ENCODE peak calls at places on chromosomes 3 and 15, in ten cellular contexts. One of them, this sample, is unnamed. For H3K36me3, the result is how much of the 10 kb centered on the place peaks cover.

GRCh38 chr3:43768594-43768993 is 77.9 kb downstream of the ABHD5 start:
- DNase-seq in heart left ventricle: no peak
- DNase-seq in bronchial epithelial cell: peak
- DNase-seq in A673: no peak
- DNase-seq in esophagus muscularis mucosa: no peak
- DNase-seq in stomach: no peak
- DNase-seq in sigmoid colon: peak
- DNase-seq in lower lobe of right lung: peak
- DNase-seq in kidney epithelial cell: no peak
- DNase-seq in IMR-90: peak
- DNase-seq in this sample: peak

GRCh38 chr3:98964784-98965183 is 63.3 kb upstream of the DCBLD2 start:
- DNase-seq in heart left ventricle: no peak
- DNase-seq in bronchial epithelial cell: no peak
- DNase-seq in A673: no peak
- DNase-seq in esophagus muscularis mucosa: no peak
- DNase-seq in stomach: no peak
- DNase-seq in sigmoid colon: no peak
- DNase-seq in lower lobe of right lung: no peak
- DNase-seq in kidney epithelial cell: no peak
- DNase-seq in IMR-90: no peak
- DNase-seq in this sample: no peak

GRCh38 chr3:105746226-105746996 is 122.4 kb downstream of the CBLB start:
- DNase-seq in heart left ventricle: no peak
- DNase-seq in bronchial epithelial cell: no peak
- DNase-seq in A673: no peak
- DNase-seq in esophagus muscularis mucosa: no peak
- DNase-seq in stomach: no peak
- DNase-seq in sigmoid colon: no peak
- DNase-seq in lower lobe of right lung: no peak
- DNase-seq in kidney epithelial cell: no peak
- DNase-seq in IMR-90: no peak
- DNase-seq in this sample: no peak

GRCh38 chr3:159583662-159584061 is 405.0 kb upstream of the IL12A start:
- DNase-seq in heart left ventricle: no peak
- DNase-seq in bronchial epithelial cell: no peak
- DNase-seq in A673: no peak
- DNase-seq in esophagus muscularis mucosa: no peak
- DNase-seq in stomach: no peak
- DNase-seq in sigmoid colon: no peak
- DNase-seq in lower lobe of right lung: no peak
- DNase-seq in kidney epithelial cell: no peak
- DNase-seq in IMR-90: no peak
- DNase-seq in this sample: no peak

GRCh38 chr3:169041677-169042171 is 621.8 kb downstream of the MECOM start:
- DNase-seq in heart left ventricle: no peak
- DNase-seq in bronchial epithelial cell: peak
- DNase-seq in A673: peak
- DNase-seq in esophagus muscularis mucosa: no peak
- DNase-seq in stomach: no peak
- DNase-seq in sigmoid colon: no peak
- DNase-seq in lower lobe of right lung: no peak
- DNase-seq in kidney epithelial cell: peak
- DNase-seq in IMR-90: peak
- DNase-seq in this sample: no peak

GRCh38 chr3:150412599-150413069 is 4.5 kb downstream of the TSC22D2 start:
- DNase-seq in heart left ventricle: no peak
- DNase-seq in bronchial epithelial cell: peak
- DNase-seq in A673: no peak
- DNase-seq in esophagus muscularis mucosa: no peak
- DNase-seq in stomach: no peak
- DNase-seq in sigmoid colon: no peak
- DNase-seq in lower lobe of right lung: no peak
- DNase-seq in kidney epithelial cell: no peak
- DNase-seq in IMR-90: peak
- DNase-seq in this sample: no peak

GRCh38 chr15:45205192-45205591 is 17.4 kb upstream of the SHF start:
- DNase-seq in heart left ventricle: no peak
- DNase-seq in bronchial epithelial cell: peak
- DNase-seq in A673: peak
- DNase-seq in esophagus muscularis mucosa: no peak
- DNase-seq in stomach: peak
- DNase-seq in sigmoid colon: no peak
- DNase-seq in lower lobe of right lung: no peak
- DNase-seq in kidney epithelial cell: no peak
- DNase-seq in IMR-90: peak
- DNase-seq in this sample: no peak

GRCh38 chr3:104750581-104750980 is 616.1 kb upstream of the ALCAM start:
- DNase-seq in heart left ventricle: no peak
- DNase-seq in bronchial epithelial cell: no peak
- DNase-seq in A673: no peak
- DNase-seq in esophagus muscularis mucosa: no peak
- DNase-seq in stomach: no peak
- DNase-seq in sigmoid colon: no peak
- DNase-seq in lower lobe of right lung: no peak
- DNase-seq in kidney epithelial cell: no peak
- DNase-seq in IMR-90: no peak
- DNase-seq in this sample: no peak

GRCh38 chr15:52184721-52185120 is 6.5 kb downstream of the GNB5 start:
- DNase-seq in heart left ventricle: no peak
- DNase-seq in bronchial epithelial cell: no peak
- DNase-seq in A673: no peak
- DNase-seq in esophagus muscularis mucosa: peak
- DNase-seq in stomach: no peak
- DNase-seq in sigmoid colon: no peak
- DNase-seq in lower lobe of right lung: no peak
- DNase-seq in kidney epithelial cell: no peak
- DNase-seq in IMR-90: no peak
- DNase-seq in this sample: no peak

GRCh38 chr3:169662215-169663070 is 1.1 kb downstream of the MECOM start:
- DNase-seq in heart left ventricle: peak
- DNase-seq in bronchial epithelial cell: peak
- DNase-seq in A673: peak
- DNase-seq in esophagus muscularis mucosa: no peak
- DNase-seq in stomach: peak
- DNase-seq in sigmoid colon: no peak
- DNase-seq in lower lobe of right lung: peak
- DNase-seq in kidney epithelial cell: no peak
- DNase-seq in IMR-90: peak
- DNase-seq in this sample: peak

GRCh38 chr15:79195802-79196201 is 86.7 kb upstream of the ANKRD34C start:
- DNase-seq in heart left ventricle: no peak
- DNase-seq in bronchial epithelial cell: no peak
- DNase-seq in A673: no peak
- DNase-seq in esophagus muscularis mucosa: no peak
- DNase-seq in stomach: no peak
- DNase-seq in sigmoid colon: no peak
- DNase-seq in lower lobe of right lung: no peak
- DNase-seq in kidney epithelial cell: no peak
- DNase-seq in IMR-90: no peak
- DNase-seq in this sample: no peak
- TF ChIP-seq CTCF in heart left ventricle: no peak
- TF ChIP-seq CTCF in bronchial epithelial cell: peak
- TF ChIP-seq CTCF in A673: no peak
- TF ChIP-seq CTCF in esophagus muscularis mucosa: no peak
- TF ChIP-seq CTCF in stomach: no peak
- TF ChIP-seq CTCF in sigmoid colon: no peak
- TF ChIP-seq CTCF in lower lobe of right lung: no peak
- TF ChIP-seq CTCF in kidney epithelial cell: no peak
- TF ChIP-seq CTCF in IMR-90: no peak
- TF ChIP-seq CTCF in this sample: no peak

GRCh38 chr3:16410659-16411058 is 102.8 kb downstream of the RFTN1 start:
- DNase-seq in heart left ventricle: no peak
- DNase-seq in bronchial epithelial cell: no peak
- DNase-seq in A673: no peak
- DNase-seq in esophagus muscularis mucosa: no peak
- DNase-seq in stomach: no peak
- DNase-seq in sigmoid colon: no peak
- DNase-seq in lower lobe of right lung: no peak
- DNase-seq in kidney epithelial cell: no peak
- DNase-seq in IMR-90: no peak
- DNase-seq in this sample: no peak
- H3K4me3 ChIP-seq in heart left ventricle: no peak
- H3K4me3 ChIP-seq in bronchial epithelial cell: no peak
- H3K4me3 ChIP-seq in A673: no peak
- H3K4me3 ChIP-seq in esophagus muscularis mucosa: no peak
- H3K4me3 ChIP-seq in stomach: no peak
- H3K4me3 ChIP-seq in sigmoid colon: no peak
- H3K4me3 ChIP-seq in lower lobe of right lung: no peak
- H3K4me3 ChIP-seq in kidney epithelial cell: no peak
- H3K4me3 ChIP-seq in IMR-90: no peak
- H3K4me3 ChIP-seq in this sample: no peak

DNA sequence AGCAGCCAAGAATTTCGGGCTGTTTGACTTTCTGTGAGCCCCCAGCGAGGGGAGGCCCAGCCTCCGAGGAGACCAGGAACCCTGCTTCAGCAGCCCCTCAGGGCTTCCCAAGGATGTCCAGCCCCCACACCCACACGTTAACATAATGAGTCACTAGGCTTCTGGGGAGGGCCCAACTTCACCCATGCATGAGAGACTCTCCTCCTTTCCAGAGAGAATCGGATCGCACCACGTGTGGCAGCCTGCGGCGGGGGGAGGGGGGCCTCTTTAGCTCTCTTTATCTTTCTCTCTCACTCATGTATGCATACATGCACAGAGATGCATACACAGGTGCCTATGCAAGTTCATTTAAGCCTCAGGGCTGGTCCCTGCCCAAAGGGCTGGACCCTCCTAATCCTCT is 3.1 kb upstream of the AP2M1 start:
- DNase-seq in heart left ventricle: no peak
- DNase-seq in bronchial epithelial cell: peak
- DNase-seq in A673: peak
- DNase-seq in esophagus muscularis mucosa: no peak
- DNase-seq in stomach: no peak
- DNase-seq in sigmoid colon: no peak
- DNase-seq in lower lobe of right lung: no peak
- DNase-seq in kidney epithelial cell: no peak
- DNase-seq in IMR-90: peak
- DNase-seq in this sample: no peak
- H3K36me3 ChIP-seq in heart left ventricle: half or more
- H3K36me3 ChIP-seq in bronchial epithelial cell: under half
- H3K36me3 ChIP-seq in A673: under half
- H3K36me3 ChIP-seq in esophagus muscularis mucosa: half or more
- H3K36me3 ChIP-seq in stomach: half or more
- H3K36me3 ChIP-seq in sigmoid colon: under half
- H3K36me3 ChIP-seq in lower lobe of right lung: half or more
- H3K36me3 ChIP-seq in kidney epithelial cell: under half
- H3K36me3 ChIP-seq in IMR-90: under half
- H3K36me3 ChIP-seq in this sample: under half

GRCh38 chr15:86178845-86179244 is 99.2 kb downstream of the AGBL1 start:
- DNase-seq in heart left ventricle: no peak
- DNase-seq in bronchial epithelial cell: no peak
- DNase-seq in A673: no peak
- DNase-seq in esophagus muscularis mucosa: no peak
- DNase-seq in stomach: no peak
- DNase-seq in sigmoid colon: no peak
- DNase-seq in lower lobe of right lung: no peak
- DNase-seq in kidney epithelial cell: no peak
- DNase-seq in IMR-90: no peak
- DNase-seq in this sample: no peak
- TF ChIP-seq CTCF in heart left ventricle: no peak
- TF ChIP-seq CTCF in bronchial epithelial cell: no peak
- TF ChIP-seq CTCF in A673: no peak
- TF ChIP-seq CTCF in esophagus muscularis mucosa: no peak
- TF ChIP-seq CTCF in stomach: no peak
- TF ChIP-seq CTCF in sigmoid colon: no peak
- TF ChIP-seq CTCF in lower lobe of right lung: no peak
- TF ChIP-seq CTCF in kidney epithelial cell: no peak
- TF ChIP-seq CTCF in IMR-90: no peak
- TF ChIP-seq CTCF in this sample: no peak

DNA sequence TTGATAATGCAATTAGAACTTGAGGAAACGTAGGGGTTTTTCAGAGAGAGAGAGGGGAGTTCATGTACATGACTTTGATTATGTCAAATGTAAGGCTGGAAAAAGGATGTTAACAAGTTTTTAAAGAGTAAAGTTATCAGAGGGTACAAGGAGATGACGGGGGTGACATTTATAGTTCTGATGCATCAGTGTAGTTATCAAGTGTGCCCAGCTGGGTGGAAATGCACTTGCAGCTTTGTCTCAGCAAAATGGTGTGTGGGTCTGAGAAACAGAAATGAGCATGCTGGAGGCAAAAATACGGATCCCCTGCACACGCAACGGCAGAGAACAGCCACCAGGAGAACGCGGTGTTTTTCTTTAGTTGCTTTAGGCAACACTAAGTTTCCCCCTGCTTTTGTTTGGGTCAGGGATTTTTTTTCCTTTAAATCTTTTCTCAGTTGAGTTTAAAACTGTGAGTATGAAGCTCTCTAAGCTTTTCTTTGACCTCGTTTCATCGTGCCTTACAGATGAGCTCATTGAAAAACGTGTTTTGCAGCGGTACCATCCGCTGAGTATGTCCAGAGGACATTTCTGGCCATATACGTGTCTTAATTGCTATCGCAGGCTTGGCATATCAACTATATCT is 205.4 kb downstream of the PDZRN3 start:
- DNase-seq in heart left ventricle: no peak
- DNase-seq in bronchial epithelial cell: no peak
- DNase-seq in A673: no peak
- DNase-seq in esophagus muscularis mucosa: no peak
- DNase-seq in stomach: no peak
- DNase-seq in sigmoid colon: no peak
- DNase-seq in lower lobe of right lung: no peak
- DNase-seq in kidney epithelial cell: no peak
- DNase-seq in IMR-90: peak
- DNase-seq in this sample: no peak
- H3K4me3 ChIP-seq in heart left ventricle: no peak
- H3K4me3 ChIP-seq in bronchial epithelial cell: no peak
- H3K4me3 ChIP-seq in A673: no peak
- H3K4me3 ChIP-seq in esophagus muscularis mucosa: peak
- H3K4me3 ChIP-seq in stomach: no peak
- H3K4me3 ChIP-seq in sigmoid colon: no peak
- H3K4me3 ChIP-seq in lower lobe of right lung: no peak
- H3K4me3 ChIP-seq in kidney epithelial cell: no peak
- H3K4me3 ChIP-seq in IMR-90: no peak
- H3K4me3 ChIP-seq in this sample: no peak

DNA sequence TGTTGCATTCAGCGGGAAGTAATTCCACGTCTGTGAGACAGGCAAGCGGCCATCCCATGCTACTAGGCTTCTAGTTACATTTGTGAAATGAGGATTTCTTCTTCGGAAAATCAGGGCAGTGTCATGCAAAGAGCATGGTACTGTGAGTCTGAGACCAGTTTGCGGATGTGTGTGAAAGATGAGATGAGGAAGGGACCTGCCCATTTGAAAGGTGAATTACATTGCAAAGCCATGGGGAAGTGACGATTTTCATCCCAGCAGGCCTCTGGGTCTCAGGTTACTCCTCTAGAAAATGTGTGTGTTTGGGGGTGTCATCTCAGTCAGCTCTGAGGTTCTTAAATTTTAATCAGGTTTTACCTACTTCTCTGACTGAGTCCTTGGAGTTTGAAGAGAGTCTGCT is 16.1 kb downstream of the TLE3 start:
- DNase-seq in heart left ventricle: no peak
- DNase-seq in bronchial epithelial cell: no peak
- DNase-seq in A673: no peak
- DNase-seq in esophagus muscularis mucosa: no peak
- DNase-seq in stomach: no peak
- DNase-seq in sigmoid colon: no peak
- DNase-seq in lower lobe of right lung: no peak
- DNase-seq in kidney epithelial cell: no peak
- DNase-seq in IMR-90: no peak
- DNase-seq in this sample: no peak
- H3K36me3 ChIP-seq in heart left ventricle: under half
- H3K36me3 ChIP-seq in bronchial epithelial cell: under half
- H3K36me3 ChIP-seq in A673: half or more
- H3K36me3 ChIP-seq in esophagus muscularis mucosa: under half
- H3K36me3 ChIP-seq in stomach: half or more
- H3K36me3 ChIP-seq in sigmoid colon: under half
- H3K36me3 ChIP-seq in lower lobe of right lung: half or more
- H3K36me3 ChIP-seq in kidney epithelial cell: under half
- H3K36me3 ChIP-seq in IMR-90: half or more
- H3K36me3 ChIP-seq in this sample: half or more